ENCODE peak calls at places on chromosomes 3 and 15, in six cellular contexts. Y is WTC11; D is activated CD4-positive, alpha-beta T cell treated with anti-CD3 and anti-CD28 coated beads, Interleukin-2, amount 10 ng/mL, durations not matched to agents 7 days and 5 days; Q is T-helper 2 cell; H is fibroblast of lung; B is NCI-H510A. N is an unnamed sample.

GRCh38 chr15:32998979-32999677 is 195.4 kb downstream of the FMN1 start:
- DNase-seq in Y (no peak), D (no peak), Q (no peak), H (no peak), B (no peak), N (no peak)

GRCh38 chr3:194006102-194006501 is 129.8 kb upstream of the HES1 start:
- DNase-seq in Y (no peak), D (no peak), Q (no peak), H (no peak), B (no peak), N (no peak)

GRCh38 chr15:70160803-70161565 is 63.3 kb upstream of the TLE3 start:
- DNase-seq in Y (no peak), D (no peak), Q (no peak), H (no peak), B (no peak), N (no peak)

GRCh38 chr3:190323241-190323617 is 983 bp upstream of the CLDN1 start:
- DNase-seq in Y (no peak), D (no peak), Q (no peak), H (peak), B (no peak), N (no peak)

GRCh38 chr15:39079296-39079834 is 501.5 kb upstream of the THBS1 start:
- DNase-seq in Y (no peak), D (no peak), Q (no peak), H (peak), B (no peak), N (no peak)

GRCh38 chr3:189458536-189458935 is 172.7 kb upstream of the TP63 start:
- DNase-seq in Y (no peak), D (no peak), Q (no peak), H (peak), B (peak), N (no peak)

GRCh38 chr15:64443747-64444621 is 16.4 kb upstream of the ZNF609 start:
- DNase-seq in Y (no peak), D (peak), Q (no peak), H (peak), B (no peak), N (no peak)

GRCh38 chr15:99476413-99477222 is 89.2 kb upstream of the MEF2A start:
- DNase-seq in Y (no peak), D (peak), Q (no peak), H (peak), B (no peak), N (peak)

GRCh38 chr15:57429098-57429497 is 52.8 kb downstream of the CGNL1 start:
- DNase-seq in Y (no peak), D (no peak), Q (no peak), H (no peak), B (no peak), N (no peak)

GRCh38 chr3:40645883-40646282 is 121.1 kb downstream of the ZNF621 start:
- DNase-seq in Y (no peak), D (no peak), Q (no peak), H (no peak), B (no peak), N (peak)

GRCh38 chr15:57562220-57562769 is 29.4 kb upstream of the MYZAP start:
- DNase-seq in Y (no peak), D (no peak), Q (no peak), H (no peak), B (no peak), N (no peak)

GRCh38 chr3:64331605-64332004 is 106.3 kb upstream of the PRICKLE2 start:
- DNase-seq in Y (no peak), D (no peak), Q (no peak), H (no peak), B (no peak), N (no peak)

GRCh38 chr3:43537206-43537605 is 84.6 kb downstream of the ANO10 start:
- DNase-seq in Y (no peak), D (no peak), Q (no peak), H (no peak), B (no peak), N (no peak)

GRCh38 chr3:72255191-72255590 is 470.2 kb upstream of the PROK2 start:
- DNase-seq in Y (no peak), D (no peak), Q (no peak), H (peak), B (no peak), N (no peak)

GRCh38 chr3:101850327-101851048 is 1.2 kb downstream of the NFKBIZ start:
- DNase-seq in Y (no peak), D (peak), Q (peak), H (peak), B (no peak), N (peak)

GRCh38 chr3:66228707-66229106 is 7.9 kb downstream of the SLC25A26 start:
- DNase-seq in Y (no peak), D (no peak), Q (no peak), H (no peak), B (no peak), N (no peak)

GRCh38 chr3:157533298-157533870 is 30.2 kb upstream of the VEPH1 start:
- DNase-seq in Y (no peak), D (no peak), Q (no peak), H (peak), B (no peak), N (no peak)

GRCh38 chr3:85533586-85533985 is 574.8 kb downstream of the CADM2 start:
- DNase-seq in Y (no peak), D (no peak), Q (no peak), H (no peak), B (no peak), N (no peak)

GRCh38 chr3:132283440-132283839 is 33.8 kb upstream of the ACP3 start:
- DNase-seq in Y (no peak), D (no peak), Q (no peak), H (peak), B (no peak), N (no peak)

GRCh38 chr3:148089171-148089570 is 608.5 kb upstream of the AGTR1 start:
- DNase-seq in Y (no peak), D (no peak), Q (no peak), H (peak), B (no peak), N (no peak)

GRCh38 chr15:32659340-32659831 is 17.9 kb downstream of the SCG5 start:
- DNase-seq in Y (no peak), D (no peak), Q (no peak), H (peak), B (peak), N (peak)

GRCh38 chr3:61574854-61575253 is 13.5 kb downstream of the PTPRG start:
- DNase-seq in Y (no peak), D (no peak), Q (no peak), H (peak), B (no peak), N (peak)

GRCh38 chr3:197331131-197331530 is 32.7 kb upstream of the DLG1 start:
- DNase-seq in Y (no peak), D (no peak), Q (no peak), H (no peak), B (no peak), N (no peak)

GRCh38 chr3:38222032-38222634 is 43.5 kb upstream of the SLC22A13 start:
- DNase-seq in Y (no peak), D (no peak), Q (no peak), H (no peak), B (no peak), N (no peak)

GRCh38 chr15:101024111-101024695 is 105.0 kb downstream of the LRRK1 start:
- DNase-seq in Y (no peak), D (peak), Q (no peak), H (peak), B (no peak), N (peak)

GRCh38 chr3:53796161-53796560 is 50.1 kb downstream of the CHDH start:
- DNase-seq in Y (no peak), D (no peak), Q (no peak), H (no peak), B (peak), N (no peak)

GRCh38 chr15:80228959-80229610 is 22.9 kb downstream of the CTXND1 start:
- DNase-seq in Y (no peak), D (no peak), Q (no peak), H (peak), B (no peak), N (peak)

GRCh38 chr15:74468341-74469032 is 7.5 kb upstream of the UBL7 start:
- DNase-seq in Y (no peak), D (no peak), Q (no peak), H (no peak), B (no peak), N (no peak)

GRCh38 chr3:143507735-143508580 is 340.3 kb downstream of the SLC9A9 start:
- DNase-seq in Y (no peak), D (no peak), Q (no peak), H (peak), B (no peak), N (no peak)

GRCh38 chr3:45113625-45114050 is 32.5 kb downstream of the CDCP1 start:
- DNase-seq in Y (no peak), D (no peak), Q (no peak), H (peak), B (no peak), N (no peak)

N was measured in smooth muscle cell of the brain vasculature.